ENCODE peak calls at places on chromosome 11, in five cellular contexts. J, O, Y, F and W are unnamed samples.
A peak's percentile ranks its signal among the peaks of the same experiment; 100 is the strongest.

GRCh38 chr11:109527496-109527895 is 105.5 kb downstream of the C11orf87 start:
- DNase-seq in Y (no peak), F (no peak), O (no peak), J (no peak), W (no peak)

GRCh38 chr11:13462311-13462927 is 603 bp downstream of the BTBD10 start:
- DNase-seq in O (peak; percentile 75), J (peak; percentile 69), Y (peak; percentile 60), F (peak; percentile 78), W (peak; percentile 64)

GRCh38 chr11:132858203-132858602 is 674.1 kb downstream of the OPCML start:
- DNase-seq in Y (no peak), J (no peak), O (no peak), F (no peak), W (no peak)

GRCh38 chr11:33434294-33434693 is 177.1 kb downstream of the HIPK3 start:
- DNase-seq in Y (no peak), J (no peak), O (no peak), F (no peak), W (no peak)

GRCh38 chr11:10780040-10780439 is 28.7 kb downstream of the EIF4G2 start:
- DNase-seq in J (no peak), Y (no peak), O (no peak), F (no peak), W (no peak)

GRCh38 chr11:65215441-65216076 is 33.8 kb downstream of the CAPN1 start:
- DNase-seq in J (no peak), Y (peak; percentile 19), O (no peak), F (no peak), W (no peak)

GRCh38 chr11:114106986-114107385 is 47.5 kb downstream of the ZBTB16 start:
- DNase-seq in Y (no peak), O (no peak), F (no peak), J (no peak), W (no peak)

GRCh38 chr11:128157423-128158298 is 429.7 kb downstream of the ETS1 start:
- DNase-seq in O (peak; percentile 57), F (peak; percentile 33), Y (peak; percentile 22), J (peak; percentile 67), W (peak; percentile 65)

GRCh38 chr11:17543041-17543440 is 1.2 kb downstream of the USH1C start:
- DNase-seq in J (no peak), F (peak; percentile 24), O (no peak), Y (no peak), W (no peak)

GRCh38 chr11:6319001-6319878 is 1.1 kb downstream of the CAVIN3 start:
- DNase-seq in Y (no peak), O (peak; percentile 23), F (peak; percentile 16), J (no peak), W (no peak)

GRCh38 chr11:8828580-8829358 is 82.2 kb upstream of the AKIP1 start:
- DNase-seq in F (no peak), Y (no peak), O (no peak), J (no peak), W (no peak)

GRCh38 chr11:112100457-112100856 is 13.8 kb downstream of the SDHD start:
- DNase-seq in F (no peak), J (no peak), Y (no peak), O (no peak), W (no peak)

GRCh38 chr11:72237112-72237931 is 6.7 kb downstream of the PHOX2A start:
- DNase-seq in O (no peak), F (no peak), J (no peak), Y (no peak), W (peak; percentile 78)

GRCh38 chr11:67468056-67468455 is 995 bp downstream of the TMEM134 start:
- DNase-seq in Y (no peak), O (peak; percentile 70), F (peak; percentile 80), J (no peak), W (no peak)

GRCh38 chr11:96155627-96156378 is 187.2 kb downstream of the MAML2 start:
- DNase-seq in Y (peak; percentile 81), J (no peak), F (peak; percentile 61), O (peak; percentile 86), W (peak; percentile 71)

GRCh38 chr11:110131386-110132123 is 38.4 kb downstream of the ZC3H12C start:
- DNase-seq in J (no peak), F (no peak), O (no peak), Y (no peak), W (peak; percentile 48)

GRCh38 chr11:110715541-110715940 is 3.3 kb upstream of the ARHGAP20 start:
- DNase-seq in J (no peak), F (no peak), O (no peak), Y (no peak), W (no peak)

GRCh38 chr11:80451105-80451504 is 1010.3 kb upstream of the TENM4 start:
- DNase-seq in Y (no peak), O (no peak), F (no peak), J (no peak), W (no peak)

GRCh38 chr11:68040121-68040956 is 1.5 kb downstream of the TCIRG1 start:
- DNase-seq in J (peak; percentile 69), F (peak; percentile 68), O (no peak), Y (peak; percentile 69), W (peak; percentile 92)

GRCh38 chr11:118921121-118921928 is 4.4 kb downstream of the BCL9L start:
- DNase-seq in Y (no peak), J (no peak), F (peak; percentile 61), O (peak; percentile 91), W (no peak)

GRCh38 chr11:120324932-120325810 is at the start of gene TLCD5:
- DNase-seq in Y (peak; percentile 60), J (no peak), O (peak; percentile 74), F (peak; percentile 36), W (peak; percentile 92)

GRCh38 chr11:27485930-27486773 is 13.6 kb upstream of the LGR4 start:
- DNase-seq in F (no peak), Y (peak; percentile 45), O (peak; percentile 64), J (no peak), W (peak; percentile 17)

GRCh38 chr11:102603091-102603490 is 22.0 kb downstream of the MMP20 start:
- DNase-seq in Y (no peak), J (no peak), O (no peak), F (no peak), W (no peak)

GRCh38 chr11:24935059-24935458 is 438.2 kb downstream of the LUZP2 start:
- DNase-seq in O (no peak), J (no peak), F (no peak), Y (no peak), W (no peak)

GRCh38 chr11:9678576-9678975 is 14.7 kb downstream of the SWAP70 start:
- DNase-seq in Y (no peak), O (no peak), J (no peak), F (no peak), W (no peak)

DNA sequence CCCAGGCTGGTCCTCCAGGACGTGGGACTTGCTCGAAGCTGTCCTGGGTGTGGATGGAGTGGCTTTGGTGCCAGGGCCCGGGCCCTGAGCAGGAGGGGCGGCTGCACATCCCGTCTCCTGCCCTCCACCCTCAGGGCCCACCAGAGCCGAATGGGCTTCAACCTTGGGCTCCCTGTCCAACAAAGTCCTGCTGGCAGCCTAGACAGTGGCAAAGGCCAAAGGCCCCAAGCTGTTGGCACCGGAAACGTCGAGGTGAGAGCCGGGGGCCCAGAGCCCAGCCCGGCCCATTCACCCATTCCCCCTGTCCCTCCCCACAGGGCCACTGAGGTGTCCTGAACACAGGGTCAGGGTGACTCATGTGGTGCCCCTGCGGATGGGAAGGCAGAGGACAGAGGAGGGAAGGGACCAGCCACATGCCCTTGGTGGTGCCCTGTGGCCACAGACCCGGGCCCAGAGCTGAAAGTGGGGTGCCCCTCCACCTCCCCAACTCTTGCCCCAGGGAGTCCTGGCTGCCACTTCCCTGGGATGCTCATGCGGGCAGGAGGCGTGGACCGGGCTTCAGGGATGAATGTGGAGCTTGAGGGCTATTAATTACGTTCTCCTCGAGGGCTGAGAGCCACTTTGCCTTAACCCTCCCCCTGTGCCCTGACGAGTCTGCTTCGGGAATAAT is 9.1 kb downstream of the TSPAN32 start:
- DNase-seq in F (no peak), Y (no peak), O (no peak), J (no peak), W (no peak)
- H3K4me1 ChIP-seq in F (peaks cover 20% of the 10 kb centered on the region), Y (peaks cover 6% of the 10 kb centered on the region), O (peaks cover 19% of the 10 kb centered on the region), J (peaks cover 48% of the 10 kb centered on the region), W (peaks cover 11% of the 10 kb centered on the region)

DNA sequence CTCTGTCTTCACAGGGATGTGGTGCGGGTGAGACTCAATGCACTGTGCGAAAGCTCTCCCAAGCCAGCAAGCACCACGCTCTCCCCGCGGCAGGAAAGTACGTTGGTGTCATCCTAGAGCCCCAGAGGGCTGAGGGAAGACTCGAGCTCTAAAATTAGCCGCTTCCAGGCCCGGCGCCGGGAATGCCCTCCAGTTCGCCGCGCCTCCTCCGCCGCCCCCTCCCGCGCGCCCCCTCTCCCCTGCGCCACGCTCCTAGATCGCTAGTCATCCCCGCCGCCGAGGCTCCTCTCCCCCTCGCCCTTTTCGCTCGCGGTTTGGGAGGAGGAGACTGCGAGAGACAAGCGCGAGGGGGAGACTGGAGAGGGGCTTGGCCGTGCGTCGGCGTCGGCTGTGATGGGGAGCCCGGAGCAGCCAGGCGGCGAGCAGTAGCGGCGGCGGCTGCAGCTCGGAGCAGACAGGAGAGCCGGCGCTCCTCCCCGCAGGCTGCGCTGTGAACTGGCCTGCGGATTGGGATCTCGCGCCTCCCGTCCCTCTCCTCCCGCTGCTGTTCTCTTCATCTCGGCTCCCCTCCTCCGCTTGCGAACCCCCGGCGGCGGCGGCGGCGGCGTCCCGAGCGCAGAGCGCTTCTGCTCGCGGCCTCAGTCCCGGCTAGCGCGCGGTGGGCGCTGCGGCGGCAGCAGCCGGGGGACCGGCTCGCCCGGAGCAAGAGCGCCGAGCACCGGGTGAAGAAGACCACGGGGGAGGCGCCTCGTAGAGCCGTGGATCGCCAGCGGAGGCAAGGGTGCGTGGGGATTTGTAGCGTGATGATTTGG is at the start of gene FAT3:
- DNase-seq in Y (no peak), J (no peak), O (no peak), F (no peak), W (peak; percentile 75)
- H3K27me3 ChIP-seq in Y (no peaks in the 10 kb centered on the region), J (no peaks in the 10 kb centered on the region), O (peaks cover 40% of the 10 kb centered on the region), F (peaks cover 84% of the 10 kb centered on the region), W (peaks cover 43% of the 10 kb centered on the region)

DNA sequence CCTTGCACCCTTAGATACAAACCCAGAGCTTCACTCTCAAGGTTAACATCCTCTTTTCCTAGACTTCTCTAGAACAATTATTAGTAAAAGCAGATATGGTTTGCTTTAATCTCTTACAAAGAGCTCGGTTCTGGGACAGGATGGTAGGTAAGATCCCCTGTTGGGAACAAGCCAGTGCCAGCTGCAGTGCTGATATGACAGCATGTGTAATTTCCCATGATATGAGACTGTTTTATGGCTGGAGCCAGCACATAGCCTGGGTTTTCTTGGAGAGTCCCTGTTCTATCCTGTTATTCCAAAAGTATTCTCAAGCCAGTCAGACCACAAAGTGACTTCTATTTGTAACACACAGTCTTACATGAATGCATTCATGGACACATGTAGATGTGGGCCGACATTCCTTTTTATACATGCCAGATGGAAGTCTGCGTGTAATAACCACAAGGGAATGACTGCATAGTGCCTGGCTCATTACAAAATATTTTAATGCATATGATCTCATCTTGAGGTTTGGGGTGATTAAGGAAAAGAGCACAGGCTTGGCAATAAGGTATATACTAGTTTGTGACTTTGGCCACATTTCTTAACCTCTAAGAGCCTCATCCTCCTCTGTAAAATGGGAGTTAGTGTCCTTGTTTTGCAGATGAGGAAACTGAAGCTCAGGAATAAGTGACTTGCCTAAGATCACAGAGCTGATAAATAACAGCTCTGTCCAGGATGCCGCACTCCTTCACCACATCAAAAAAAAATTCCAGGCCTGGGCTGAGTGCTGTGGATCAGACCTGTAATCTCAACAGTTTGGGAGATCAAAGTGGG is 21.8 kb downstream of the CLMP start:
- DNase-seq in J (no peak), F (no peak), Y (no peak), O (no peak), W (no peak)
- H3K4me1 ChIP-seq in J (no peaks in the 10 kb centered on the region), F (no peaks in the 10 kb centered on the region), Y (no peaks in the 10 kb centered on the region), O (peaks cover 26% of the 10 kb centered on the region), W (no peaks in the 10 kb centered on the region)

GRCh38 chr11:78949976-78950690 is 375.5 kb upstream of the NARS2 start:
- DNase-seq in J (no peak), O (no peak), F (no peak), Y (no peak), W (no peak)
- H3K27me3 ChIP-seq in J (no peaks in the 10 kb centered on the region), O (no peaks in the 10 kb centered on the region), F (no peaks in the 10 kb centered on the region), Y (no peaks in the 10 kb centered on the region), W (no peaks in the 10 kb centered on the region)